ENCODE peak calls at places on chromosome 22, in nine cellular contexts. L is left ventricle myocardium inferior, G is H1, F is bronchial epithelial cell, I is dorsolateral prefrontal cortex, M is Caco-2, H is uterus, A is upper lobe of left lung, U is pancreas. P is an unnamed sample.

GRCh38 chr22:48704335-48704734 is 1123.3 kb downstream of the BRD1 start:
- DNase-seq in I (peak; percentile 33), H (no peak), G (no peak), M (no peak), L (peak; percentile 5), U (peak; percentile 21), A (no peak), F (no peak), P (no peak)

GRCh38 chr22:42800731-42801536 is 56.1 kb downstream of the ARFGAP3 start:
- DNase-seq in F (no peak), I (no peak), A (no peak), H (no peak), G (no peak), U (no peak), L (no peak), M (no peak), P (no peak)

GRCh38 chr22:38172489-38173155 is 9.0 kb downstream of the PLA2G6 start:
- DNase-seq in H (peak; percentile 76), F (peak; percentile 60), I (peak; percentile 65), U (peak; percentile 81), G (no peak), L (peak; percentile 76), M (no peak), A (peak; percentile 80), P (peak; percentile 65)

GRCh38 chr22:45493286-45493771 is 9.4 kb upstream of the FBLN1 start:
- DNase-seq in I (no peak), A (no peak), L (no peak), H (peak; percentile 81), G (no peak), F (no peak), M (no peak), U (no peak), P (no peak)

GRCh38 chr22:42959472-42960145 is 55.3 kb downstream of the PACSIN2 start:
- DNase-seq in H (peak; percentile 62), U (no peak), L (peak; percentile 55), F (peak; percentile 75), A (peak; percentile 84), I (no peak), G (no peak), M (peak; percentile 81), P (no peak)

GRCh38 chr22:38267086-38267485 is 5.7 kb downstream of the TMEM184B start:
- DNase-seq in I (no peak), U (no peak), M (no peak), L (peak; percentile 47), A (peak; percentile 60), F (no peak), G (no peak), H (peak; percentile 65), P (peak; percentile 69)

GRCh38 chr22:40323681-40324083 is 22.6 kb upstream of the ADSL start:
- DNase-seq in I (no peak), M (no peak), L (no peak), F (no peak), A (no peak), G (no peak), H (no peak), U (no peak), P (peak; percentile 50)

GRCh38 chr22:17772963-17773605 is 1.2 kb downstream of the BID start:
- DNase-seq in A (peak; percentile 47), H (no peak), M (peak; percentile 25), U (no peak), G (no peak), F (peak; percentile 37), I (no peak), L (no peak), P (no peak)

GRCh38 chr22:19530751-19531150 is 6.5 kb upstream of the CLDN5 start:
- DNase-seq in A (no peak), I (no peak), F (no peak), H (no peak), U (no peak), M (no peak), G (no peak), L (no peak), P (no peak)
- TF ChIP-seq CTCF in A (no peak), I (no peak), F (no peak), H (no peak), U (no peak), M (no peak), G (no peak), L (no peak), P (no peak)

GRCh38 chr22:31089101-31090100 is 8.3 kb downstream of the SMTN start:
- DNase-seq in I (no peak), A (peak; percentile 57), F (no peak), M (peak; percentile 54), G (no peak), H (peak; percentile 73), U (no peak), L (no peak), P (peak; percentile 48)
- TF ChIP-seq CTCF in I (peak; percentile 69), A (peak; percentile 71), F (peak; percentile 82), M (peak; percentile 47), G (peak; percentile 83), H (peak; percentile 74), U (peak; percentile 48), L (peak; percentile 90), P (peak; percentile 63)

GRCh38 chr22:35303029-35303624 is 3.4 kb downstream of the TOM1 start:
- DNase-seq in I (no peak), A (no peak), U (no peak), L (no peak), F (no peak), G (no peak), H (no peak), M (no peak), P (no peak)

GRCh38 chr22:35299717-35300497 is at the start of gene TOM1:
- DNase-seq in G (peak; percentile 93), L (peak; percentile 97), H (peak; percentile 96), U (peak; percentile 99), A (peak; percentile 98), F (peak; percentile 88), I (peak; percentile 95), M (peak; percentile 97), P (peak; percentile 97)

GRCh38 chr22:35301370-35301874 is 1.7 kb downstream of the TOM1 start:
- DNase-seq in U (no peak), G (no peak), I (no peak), L (no peak), M (peak; percentile 87), F (peak; percentile 88), H (peak; percentile 61), A (peak; percentile 91), P (no peak)

GRCh38 chr22:35299217-35299716 is 427 bp upstream of the TOM1 start:
- DNase-seq in I (no peak), H (no peak), M (no peak), F (peak; percentile 17), U (no peak), L (no peak), A (no peak), G (no peak), P (no peak)
- TF ChIP-seq CTCF in I (no peak), H (no peak), M (no peak), F (peak; percentile 8), U (no peak), L (peak; percentile 9), A (no peak), G (no peak), P (no peak)

GRCh38 chr22:49960159-49960966 is at the start of gene PIM3:
- DNase-seq in H (peak; percentile 93), M (peak; percentile 95), U (peak; percentile 93), F (peak; percentile 81), L (peak; percentile 94), I (peak; percentile 93), G (peak; percentile 66), A (peak; percentile 95), P (peak; percentile 96)

GRCh38 chr22:49958462-49958921 is 2.1 kb upstream of the PIM3 start:
- DNase-seq in M (no peak), A (peak; percentile 26), L (peak; percentile 10), H (no peak), G (no peak), I (no peak), U (peak; percentile 53), F (no peak), P (no peak)

GRCh38 chr22:49957826-49958461 is 2.6 kb upstream of the PIM3 start:
- DNase-seq in H (no peak), L (peak; percentile 15), F (no peak), G (no peak), I (no peak), A (peak; percentile 22), M (no peak), U (no peak), P (no peak)

GRCh38 chr22:49959782-49960158 is 802 bp upstream of the PIM3 start:
- DNase-seq in A (peak; percentile 68), F (peak; percentile 54), G (no peak), I (no peak), M (no peak), L (no peak), H (no peak), U (peak; percentile 79), P (peak; percentile 65)

GRCh38 chr22:49958961-49959781 is 1.4 kb upstream of the PIM3 start:
- DNase-seq in G (no peak), M (peak; percentile 37), I (peak; percentile 44), H (no peak), L (peak; percentile 29), A (peak; percentile 34), U (peak; percentile 65), F (no peak), P (no peak)
- TF ChIP-seq CTCF in G (no peak), M (no peak), I (no peak), H (no peak), L (no peak), A (no peak), U (no peak), F (no peak), P (no peak)

DNA sequence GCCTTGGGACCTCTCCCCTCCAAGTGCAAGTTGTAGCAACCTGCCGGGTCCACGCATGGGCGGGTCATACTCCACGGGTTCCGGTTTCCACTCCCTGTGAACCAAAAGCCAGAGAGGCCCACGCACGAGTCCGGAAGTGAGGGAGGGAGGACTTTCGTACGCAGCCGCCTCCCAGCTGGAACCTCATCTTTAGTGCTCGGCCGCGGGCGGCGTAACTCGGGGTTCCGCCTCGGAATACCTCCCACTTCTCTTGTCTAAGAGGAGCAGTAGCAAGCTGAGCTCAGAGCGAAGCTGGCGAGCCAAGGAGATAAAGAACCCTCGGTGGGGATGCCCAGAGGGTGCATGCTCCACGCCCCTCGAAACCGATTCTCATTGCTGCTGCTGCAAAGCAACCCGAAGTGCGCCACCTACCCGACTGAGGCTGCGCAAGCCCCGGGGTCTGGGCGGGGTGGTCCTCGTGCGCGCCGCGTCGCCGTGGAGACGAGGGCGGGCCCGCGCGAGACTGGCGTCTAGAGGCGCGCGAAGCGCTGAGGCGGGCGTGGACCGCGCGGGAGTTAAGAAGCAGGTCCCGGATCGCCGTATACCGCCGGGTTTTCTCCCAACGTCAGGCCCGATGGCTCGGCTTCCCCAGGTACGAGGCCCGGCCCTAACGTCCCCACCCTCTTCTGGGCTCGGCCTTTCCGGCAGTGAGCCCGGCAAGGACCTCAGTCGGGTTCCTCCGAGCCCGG is at the start of gene SFI1:
- DNase-seq in U (peak; percentile 95), F (peak; percentile 71), I (peak; percentile 90), G (peak; percentile 47), M (peak; percentile 93), H (peak; percentile 88), L (peak; percentile 93), A (peak; percentile 91), P (peak; percentile 97)
- TF ChIP-seq CTCF in U (no peak), F (peak; percentile 38), I (no peak), G (peak; percentile 61), M (peak; percentile 41), H (peak; percentile 23), L (peak; percentile 45), A (no peak), P (peak; percentile 24)